ENCODE peak calls at places on chromosomes 6 and 20, in four cellular contexts. L is GM23338, R is esophagus muscularis mucosa, W is HL-60. E is an unnamed sample.

GRCh38 chr6:150116195-150116800 is 26.5 kb upstream of the PPP1R14C start:
- DNase-seq in W (no peak), L (no peak), R (no peak), E (no peak)

GRCh38 chr6:13384966-13385365 is 56.6 kb upstream of the TBC1D7 start:
- DNase-seq in W (no peak), R (no peak), L (no peak), E (no peak)

GRCh38 chr20:60851826-60852704 is 400.0 kb upstream of the CDH4 start:
- DNase-seq in L (peak), R (no peak), W (no peak), E (no peak)

GRCh38 chr6:12485226-12485764 is 195.1 kb downstream of the EDN1 start:
- DNase-seq in R (no peak), W (no peak), L (no peak), E (no peak)

GRCh38 chr6:158008894-158009891 is 27.5 kb downstream of the SYNJ2 start:
- DNase-seq in R (no peak), W (peak), L (no peak), E (peak)

GRCh38 chr20:9270831-9271230 is 201.9 kb downstream of the PLCB4 start:
- DNase-seq in L (no peak), W (no peak), R (no peak), E (no peak)

GRCh38 chr20:13142143-13142542 is 78.9 kb upstream of the ISM1 start:
- DNase-seq in W (no peak), L (no peak), R (no peak), E (no peak)

GRCh38 chr20:3044336-3044965 is 1.0 kb downstream of the GNRH2 start:
- DNase-seq in R (no peak), W (no peak), L (no peak), E (no peak)

GRCh38 chr20:43590036-43590391 is 723 bp upstream of the IFT52 start:
- DNase-seq in W (no peak), R (no peak), L (peak), E (no peak)

GRCh38 chr20:35551485-35551884 is 9.6 kb downstream of the ERGIC3 start:
- DNase-seq in R (no peak), L (no peak), W (no peak), E (no peak)

GRCh38 chr6:37630281-37630799 is 67.3 kb downstream of the MDGA1 start:
- DNase-seq in W (peak), R (no peak), L (no peak), E (no peak)

GRCh38 chr20:24406761-24407550 is 62.5 kb upstream of the SYNDIG1 start:
- DNase-seq in W (no peak), L (no peak), R (peak), E (peak)

GRCh38 chr20:49340161-49340966 is 62.5 kb upstream of the ZNFX1 start:
- DNase-seq in R (no peak), W (no peak), L (no peak), E (no peak)

GRCh38 chr6:160058603-160059215 is 62.9 kb upstream of the SLC22A1 start:
- DNase-seq in W (no peak), L (no peak), R (no peak), E (no peak)

GRCh38 chr20:50191065-50191565 is 485 bp downstream of the CEBPB start:
- DNase-seq in W (peak), R (no peak), L (peak), E (peak)

GRCh38 chr6:148831531-148831930 is 84.7 kb downstream of the UST start:
- DNase-seq in L (no peak), R (peak), W (no peak), E (no peak)

GRCh38 chr6:167571550-167571949 is 246.7 kb downstream of the TTLL2 start:
- DNase-seq in W (no peak), L (no peak), R (peak), E (no peak)

GRCh38 chr6:39389372-39389767 is 66.9 kb upstream of the KCNK16 start:
- DNase-seq in R (peak), L (peak), W (no peak), E (no peak)

GRCh38 chr6:23656257-23656731 is 469.7 kb upstream of the NRSN1 start:
- DNase-seq in W (no peak), L (peak), R (no peak), E (no peak)

GRCh38 chr6:46993846-46994245 is 48.3 kb downstream of the ADGRF1 start:
- DNase-seq in W (no peak), R (no peak), L (no peak), E (no peak)

GRCh38 chr6:17358515-17358914 is 34.9 kb upstream of the CAP2 start:
- DNase-seq in R (no peak), L (no peak), W (no peak), E (no peak)

GRCh38 chr6:28090902-28091586 is 10.7 kb downstream of the ZNF165 start:
- DNase-seq in W (no peak), L (no peak), R (no peak), E (no peak)

GRCh38 chr20:51217347-51218045 is 194.6 kb upstream of the KCNG1 start:
- DNase-seq in L (no peak), W (no peak), R (no peak), E (no peak)

GRCh38 chr20:51639206-51639832 is 96.8 kb upstream of the NFATC2 start:
- DNase-seq in L (peak), W (peak), R (no peak), E (peak)

GRCh38 chr6:1607557-1608221 is 2.0 kb upstream of the FOXC1 start:
- DNase-seq in W (no peak), R (no peak), L (peak), E (no peak)

GRCh38 chr20:58219342-58219700 is 9.1 kb downstream of the ANKRD60 start:
- DNase-seq in R (no peak), L (no peak), W (no peak), E (no peak)

GRCh38 chr6:120826253-120826652 is 508.0 kb downstream of the TBC1D32 start:
- DNase-seq in W (no peak), L (peak), R (no peak), E (peak)

GRCh38 chr20:41100001-41100480 is 37.3 kb upstream of the PLCG1 start:
- DNase-seq in L (no peak), W (no peak), R (no peak), E (no peak)

GRCh38 chr6:77457720-77458349 is 5.5 kb downstream of the HTR1B start:
- DNase-seq in L (peak), R (no peak), W (no peak), E (peak)

GRCh38 chr6:2877057-2877882 is 25.8 kb downstream of the SERPINB9 start:
- DNase-seq in R (peak), L (no peak), W (no peak), E (no peak)

GRCh38 chr6:113529191-113529590 is 328.0 kb upstream of the MARCKS start:
- DNase-seq in L (no peak), W (no peak), R (no peak), E (no peak)

GRCh38 chr6:39543950-39544349 is 181.3 kb downstream of the KIF6 start:
- DNase-seq in W (no peak), R (no peak), L (no peak), E (no peak)

GRCh38 chr6:8065519-8065911 is 1.3 kb upstream of the BLOC1S5 start:
- DNase-seq in W (no peak), L (no peak), R (no peak), E (no peak)

GRCh38 chr6:145707397-145707796 is 27.9 kb downstream of the EPM2A start:
- DNase-seq in W (no peak), L (no peak), R (no peak), E (no peak)

GRCh38 chr6:167932468-167933276 is 64.8 kb upstream of the KIF25 start:
- DNase-seq in L (no peak), R (peak), W (no peak), E (no peak)

GRCh38 chr6:45571159-45571558 is 193.4 kb upstream of the SUPT3H start:
- DNase-seq in R (no peak), W (no peak), L (no peak), E (no peak)

DNA sequence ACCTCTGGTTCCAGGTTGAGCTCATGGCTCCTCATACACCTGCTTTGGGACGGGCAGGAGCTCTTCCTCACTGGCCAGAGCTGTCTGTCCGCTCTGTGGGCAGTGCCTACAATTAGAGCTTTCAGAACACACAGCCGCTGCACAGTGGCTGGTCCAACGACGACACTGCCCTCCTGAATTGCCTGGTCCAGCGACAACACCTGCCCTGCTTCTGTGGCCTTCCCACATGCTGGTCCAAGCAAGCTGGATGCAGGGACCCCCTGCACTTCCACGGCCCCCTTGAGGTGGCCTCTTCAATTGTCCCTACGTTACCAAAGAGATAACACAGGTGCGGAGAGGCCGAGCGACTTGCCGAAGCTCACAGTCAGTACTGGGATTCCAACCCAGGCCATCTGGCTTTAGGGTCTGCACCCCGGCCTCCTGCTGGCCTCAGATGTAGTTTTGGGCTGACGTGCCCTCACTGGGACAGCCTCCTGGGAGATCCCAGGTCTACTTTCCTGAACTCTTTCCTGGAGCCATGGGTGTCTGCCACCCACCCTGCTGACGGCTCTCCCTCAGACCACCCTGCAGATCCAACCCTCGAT is 1.4 kb upstream of the CHRNA4 start:
- DNase-seq in W (no peak), R (no peak), L (no peak), E (no peak)
- TF ChIP-seq POLR2AphosphoS5 in W (no peak), R (no peak), L (no peak), E (no peak)

DNA sequence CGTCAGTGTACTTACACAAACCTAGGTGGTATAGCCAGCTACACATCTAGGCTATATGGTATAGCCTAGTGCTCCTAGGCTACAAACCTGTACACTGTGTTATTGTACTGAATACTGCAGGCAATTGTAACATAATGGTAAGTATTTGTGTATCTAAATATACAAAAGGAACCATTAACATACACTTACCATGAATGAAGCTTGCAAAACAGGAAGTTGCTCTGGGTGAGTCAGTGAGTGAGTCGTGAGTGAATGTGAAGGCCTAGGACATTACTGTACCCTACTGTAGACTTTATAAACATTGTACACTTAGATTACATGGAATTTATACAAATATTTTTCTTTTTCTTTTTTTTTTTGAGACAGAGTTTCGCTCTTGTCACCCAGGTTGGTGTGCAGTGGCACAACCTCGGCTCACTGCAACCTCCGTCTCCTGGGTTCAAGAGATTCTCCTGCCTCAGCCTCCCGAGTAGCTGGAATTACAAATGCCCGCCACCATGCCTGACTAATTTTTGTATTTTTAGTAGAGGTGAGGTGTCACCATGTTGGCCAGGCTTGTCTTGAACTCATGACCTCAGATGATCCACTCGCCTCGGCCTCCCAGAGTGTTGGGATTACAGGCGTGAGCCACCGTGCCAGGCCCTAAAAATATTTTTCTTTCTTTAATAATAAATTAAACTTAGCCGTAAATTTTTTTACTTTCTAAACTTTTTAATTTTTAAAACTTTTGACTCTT is 15.4 kb upstream of the KIAA1755 start:
- DNase-seq in R (no peak), L (no peak), W (no peak), E (no peak)
- TF ChIP-seq POLR2AphosphoS5 in R (no peak), L (no peak), W (no peak), E (no peak)

GRCh38 chr6:51349866-51350265 is 531.2 kb downstream of the TFAP2B start:
- DNase-seq in L (no peak), W (no peak), R (no peak), E (no peak)

GRCh38 chr6:51350308-51350904 is 531.7 kb downstream of the TFAP2B start:
- DNase-seq in W (no peak), R (no peak), L (peak), E (no peak)

GRCh38 chr6:51352506-51353029 is 533.9 kb downstream of the TFAP2B start:
- DNase-seq in W (no peak), R (no peak), L (no peak), E (no peak)
- TF ChIP-seq POLR2AphosphoS5 in W (no peak), R (no peak), L (no peak), E (no peak)

DNA sequence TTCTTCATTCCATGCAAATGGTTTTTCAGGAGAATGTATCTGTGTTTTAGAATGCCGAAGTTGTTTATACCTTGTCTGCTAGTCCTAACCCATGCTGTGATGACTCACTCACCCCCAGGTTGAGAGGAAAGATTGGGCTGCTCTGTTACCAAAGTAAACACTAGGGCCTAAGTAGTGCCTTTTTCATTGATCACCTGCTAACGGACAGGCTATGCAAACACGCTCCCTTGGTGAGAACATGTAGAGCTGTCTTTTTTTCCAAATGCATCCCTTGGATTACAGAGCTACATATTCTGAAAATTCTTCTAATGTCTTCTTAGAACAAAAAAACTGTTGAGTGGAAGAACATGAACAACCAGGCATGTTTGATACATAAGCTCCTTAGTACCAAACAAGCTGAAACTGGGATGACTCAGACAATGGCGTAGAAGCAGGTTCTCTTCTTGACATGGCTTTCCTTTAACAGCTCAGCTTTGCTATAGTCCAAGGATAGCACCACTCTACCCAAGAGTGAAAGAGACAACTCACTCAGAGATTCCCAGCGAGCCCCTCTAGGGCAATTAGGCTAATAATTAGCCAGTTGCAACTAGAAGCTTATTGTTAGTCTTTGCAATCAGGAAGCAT is 20.5 kb downstream of the PERP start:
- DNase-seq in R (no peak), L (peak), W (no peak), E (peak)
- TF ChIP-seq POLR2AphosphoS5 in R (no peak), L (no peak), W (no peak), E (no peak)

GRCh38 chr6:126337323-126337722 is 2.6 kb upstream of the CENPW start:
- DNase-seq in R (no peak), W (peak), L (no peak), E (no peak)
- TF ChIP-seq POLR2AphosphoS5 in R (peak), W (no peak), L (no peak), E (no peak)

E was measured in prostate gland.